ENCODE peak calls at places on chromosome 22, in seven cellular contexts. One of them, this sample, is unnamed.

GRCh38 chr22:48236261-48236660 is 1473.8 kb downstream of the TBC1D22A start:
- DNase-seq in amygdala: no peak
- DNase-seq in DMS153: no peak
- DNase-seq in ELR: no peak
- DNase-seq in bronchial epithelial cell: no peak
- DNase-seq in effector CD4-positive, alpha-beta T cell: no peak
- DNase-seq in heart left ventricle: no peak
- DNase-seq in this sample: no peak

GRCh38 chr22:43828711-43829447 is 16.8 kb upstream of the EFCAB6 start:
- DNase-seq in ELR: no peak
- DNase-seq in heart left ventricle: peak; percentile 93
- DNase-seq in bronchial epithelial cell: no peak
- DNase-seq in effector CD4-positive, alpha-beta T cell: no peak
- DNase-seq in amygdala: no peak
- DNase-seq in DMS153: no peak
- DNase-seq in this sample: no peak

GRCh38 chr22:39612811-39613548 is 42.4 kb downstream of the CACNA1I start:
- DNase-seq in amygdala: no peak
- DNase-seq in effector CD4-positive, alpha-beta T cell: no peak
- DNase-seq in ELR: no peak
- DNase-seq in bronchial epithelial cell: no peak
- DNase-seq in DMS153: no peak
- DNase-seq in heart left ventricle: no peak
- DNase-seq in this sample: no peak

GRCh38 chr22:37144180-37144554 is 5.5 kb downstream of the IL2RB start:
- DNase-seq in DMS153: no peak
- DNase-seq in amygdala: no peak
- DNase-seq in effector CD4-positive, alpha-beta T cell: no peak
- DNase-seq in bronchial epithelial cell: no peak
- DNase-seq in heart left ventricle: no peak
- DNase-seq in ELR: no peak
- DNase-seq in this sample: no peak

GRCh38 chr22:34035209-34035608 is 114.9 kb upstream of the LARGE1 start:
- DNase-seq in effector CD4-positive, alpha-beta T cell: no peak
- DNase-seq in heart left ventricle: no peak
- DNase-seq in amygdala: no peak
- DNase-seq in bronchial epithelial cell: no peak
- DNase-seq in ELR: no peak
- DNase-seq in DMS153: no peak
- DNase-seq in this sample: no peak

GRCh38 chr22:33389927-33390326 is 331.7 kb upstream of the SYN3 start:
- DNase-seq in bronchial epithelial cell: no peak
- DNase-seq in heart left ventricle: no peak
- DNase-seq in effector CD4-positive, alpha-beta T cell: no peak
- DNase-seq in amygdala: no peak
- DNase-seq in DMS153: no peak
- DNase-seq in ELR: no peak
- DNase-seq in this sample: no peak

GRCh38 chr22:21094911-21095772 is 49.4 kb downstream of the LRRC74B start:
- DNase-seq in DMS153: no peak
- DNase-seq in amygdala: no peak
- DNase-seq in ELR: no peak
- DNase-seq in heart left ventricle: no peak
- DNase-seq in effector CD4-positive, alpha-beta T cell: no peak
- DNase-seq in bronchial epithelial cell: no peak
- DNase-seq in this sample: no peak

GRCh38 chr22:23553438-23553837 is 26.7 kb downstream of the IGLL1 start:
- DNase-seq in bronchial epithelial cell: no peak
- DNase-seq in DMS153: no peak
- DNase-seq in effector CD4-positive, alpha-beta T cell: no peak
- DNase-seq in ELR: no peak
- DNase-seq in heart left ventricle: no peak
- DNase-seq in amygdala: no peak
- DNase-seq in this sample: no peak

GRCh38 chr22:44707752-44708151 is 5.7 kb downstream of the PRR5 start:
- DNase-seq in amygdala: no peak
- DNase-seq in effector CD4-positive, alpha-beta T cell: no peak
- DNase-seq in heart left ventricle: no peak
- DNase-seq in DMS153: no peak
- DNase-seq in ELR: peak; percentile 71
- DNase-seq in bronchial epithelial cell: peak; percentile 74
- DNase-seq in this sample: no peak

GRCh38 chr22:34055525-34056200 is 135.4 kb upstream of the LARGE1 start:
- DNase-seq in ELR: peak; percentile 1
- DNase-seq in bronchial epithelial cell: peak; percentile 26
- DNase-seq in effector CD4-positive, alpha-beta T cell: no peak
- DNase-seq in DMS153: no peak
- DNase-seq in amygdala: no peak
- DNase-seq in heart left ventricle: no peak
- DNase-seq in this sample: peak; percentile 61

GRCh38 chr22:19654338-19654922 is 59.9 kb upstream of the SEPTIN5 start:
- DNase-seq in DMS153: no peak
- DNase-seq in effector CD4-positive, alpha-beta T cell: no peak
- DNase-seq in heart left ventricle: no peak
- DNase-seq in ELR: no peak
- DNase-seq in bronchial epithelial cell: no peak
- DNase-seq in amygdala: no peak
- DNase-seq in this sample: no peak

GRCh38 chr22:35921777-35922176 is 106.8 kb downstream of the RBFOX2 start:
- DNase-seq in DMS153: peak; percentile 22
- DNase-seq in effector CD4-positive, alpha-beta T cell: no peak
- DNase-seq in bronchial epithelial cell: peak; percentile 88
- DNase-seq in amygdala: no peak
- DNase-seq in heart left ventricle: peak; percentile 69
- DNase-seq in ELR: peak; percentile 92
- DNase-seq in this sample: peak; percentile 76

GRCh38 chr22:17965538-17966402 is 58.6 kb downstream of the MICAL3 start:
- DNase-seq in effector CD4-positive, alpha-beta T cell: no peak
- DNase-seq in bronchial epithelial cell: no peak
- DNase-seq in ELR: no peak
- DNase-seq in amygdala: no peak
- DNase-seq in DMS153: no peak
- DNase-seq in heart left ventricle: no peak
- DNase-seq in this sample: no peak

GRCh38 chr22:49880281-49880680 is 26.6 kb downstream of the ZBED4 start:
- DNase-seq in amygdala: no peak
- DNase-seq in ELR: no peak
- DNase-seq in DMS153: no peak
- DNase-seq in bronchial epithelial cell: no peak
- DNase-seq in heart left ventricle: no peak
- DNase-seq in effector CD4-positive, alpha-beta T cell: no peak
- DNase-seq in this sample: no peak

GRCh38 chr22:38080468-38080846 is 3.5 kb downstream of the SLC16A8 start:
- DNase-seq in effector CD4-positive, alpha-beta T cell: no peak
- DNase-seq in amygdala: no peak
- DNase-seq in heart left ventricle: no peak
- DNase-seq in ELR: no peak
- DNase-seq in DMS153: no peak
- DNase-seq in bronchial epithelial cell: no peak
- DNase-seq in this sample: no peak

GRCh38 chr22:47174096-47174495 is 411.6 kb downstream of the TBC1D22A start:
- DNase-seq in effector CD4-positive, alpha-beta T cell: no peak
- DNase-seq in ELR: no peak
- DNase-seq in amygdala: no peak
- DNase-seq in bronchial epithelial cell: no peak
- DNase-seq in DMS153: no peak
- DNase-seq in heart left ventricle: peak; percentile 14
- DNase-seq in this sample: no peak

GRCh38 chr22:43066844-43067385 is 22.3 kb downstream of the TTLL1 start:
- DNase-seq in effector CD4-positive, alpha-beta T cell: no peak
- DNase-seq in heart left ventricle: no peak
- DNase-seq in ELR: peak; percentile 87
- DNase-seq in amygdala: no peak
- DNase-seq in DMS153: no peak
- DNase-seq in bronchial epithelial cell: peak; percentile 34
- DNase-seq in this sample: no peak

GRCh38 chr22:38204784-38205183 is 3.0 kb downstream of the MAFF start:
- DNase-seq in DMS153: no peak
- DNase-seq in heart left ventricle: no peak
- DNase-seq in ELR: peak; percentile 35
- DNase-seq in bronchial epithelial cell: no peak
- DNase-seq in effector CD4-positive, alpha-beta T cell: no peak
- DNase-seq in amygdala: no peak
- DNase-seq in this sample: no peak

GRCh38 chr22:23720855-23721254 is 30.0 kb downstream of the RGL4 start:
- DNase-seq in bronchial epithelial cell: no peak
- DNase-seq in effector CD4-positive, alpha-beta T cell: no peak
- DNase-seq in DMS153: no peak
- DNase-seq in heart left ventricle: no peak
- DNase-seq in amygdala: no peak
- DNase-seq in ELR: no peak
- DNase-seq in this sample: no peak

GRCh38 chr22:42364641-42365336 is 67.4 kb downstream of the NFAM1 start:
- DNase-seq in amygdala: no peak
- DNase-seq in heart left ventricle: no peak
- DNase-seq in DMS153: peak; percentile 23
- DNase-seq in effector CD4-positive, alpha-beta T cell: no peak
- DNase-seq in ELR: peak; percentile 36
- DNase-seq in bronchial epithelial cell: peak; percentile 13
- DNase-seq in this sample: no peak

GRCh38 chr22:41501209-41501608 is 32.3 kb downstream of the ACO2 start:
- DNase-seq in effector CD4-positive, alpha-beta T cell: no peak
- DNase-seq in heart left ventricle: no peak
- DNase-seq in bronchial epithelial cell: peak; percentile 9
- DNase-seq in ELR: peak; percentile 35
- DNase-seq in DMS153: no peak
- DNase-seq in amygdala: no peak
- DNase-seq in this sample: no peak

GRCh38 chr22:44531487-44531886 is 33.5 kb upstream of the RTL6 start:
- DNase-seq in heart left ventricle: peak; percentile 41
- DNase-seq in effector CD4-positive, alpha-beta T cell: no peak
- DNase-seq in DMS153: no peak
- DNase-seq in bronchial epithelial cell: no peak
- DNase-seq in ELR: no peak
- DNase-seq in amygdala: no peak
- DNase-seq in this sample: no peak

GRCh38 chr22:41664951-41665350 is 23.7 kb downstream of the SNU13 start:
- DNase-seq in heart left ventricle: no peak
- DNase-seq in ELR: no peak
- DNase-seq in bronchial epithelial cell: no peak
- DNase-seq in amygdala: no peak
- DNase-seq in DMS153: no peak
- DNase-seq in effector CD4-positive, alpha-beta T cell: no peak
- DNase-seq in this sample: no peak

GRCh38 chr22:30251661-30252226 is 5.2 kb upstream of the LIF start:
- DNase-seq in bronchial epithelial cell: peak; percentile 56
- DNase-seq in DMS153: no peak
- DNase-seq in ELR: peak; percentile 94
- DNase-seq in effector CD4-positive, alpha-beta T cell: no peak
- DNase-seq in heart left ventricle: peak; percentile 59
- DNase-seq in amygdala: no peak
- DNase-seq in this sample: no peak

GRCh38 chr22:43002198-43002577 is 12.8 kb downstream of the PACSIN2 start:
- DNase-seq in bronchial epithelial cell: peak; percentile 93
- DNase-seq in ELR: peak; percentile 95
- DNase-seq in heart left ventricle: no peak
- DNase-seq in amygdala: no peak
- DNase-seq in DMS153: no peak
- DNase-seq in effector CD4-positive, alpha-beta T cell: no peak
- DNase-seq in this sample: no peak

GRCh38 chr22:19451570-19451969 is 4.1 kb upstream of the C22orf39 start:
- DNase-seq in bronchial epithelial cell: no peak
- DNase-seq in DMS153: no peak
- DNase-seq in heart left ventricle: no peak
- DNase-seq in ELR: no peak
- DNase-seq in amygdala: no peak
- DNase-seq in effector CD4-positive, alpha-beta T cell: no peak
- DNase-seq in this sample: no peak

GRCh38 chr22:39690901-39691620 is 120.5 kb downstream of the CACNA1I start:
- DNase-seq in ELR: no peak
- DNase-seq in heart left ventricle: no peak
- DNase-seq in effector CD4-positive, alpha-beta T cell: no peak
- DNase-seq in bronchial epithelial cell: no peak
- DNase-seq in amygdala: no peak
- DNase-seq in DMS153: no peak
- DNase-seq in this sample: no peak

GRCh38 chr22:18068381-18068988 is 9.3 kb upstream of the PEX26 start:
- DNase-seq in bronchial epithelial cell: peak; percentile 53
- DNase-seq in amygdala: no peak
- DNase-seq in ELR: no peak
- DNase-seq in DMS153: no peak
- DNase-seq in effector CD4-positive, alpha-beta T cell: no peak
- DNase-seq in heart left ventricle: peak; percentile 54
- DNase-seq in this sample: no peak